ENCODE peak calls at places on chromosomes 16 and 17, in five cellular contexts. S is AG04450; N is keratinocyte; Z is effector memory CD4-positive, alpha-beta T cell; E is tibial nerve. R is an unnamed sample.

GRCh38 chr16:69397821-69398521 is 12.2 kb upstream of the TERF2 start:
- DNase-seq in S (no peak), E (no peak), Z (no peak), N (no peak), R (no peak)

GRCh38 chr16:28569011-28569410 is 15.3 kb downstream of the SGF29 start:
- DNase-seq in E (no peak), S (peak; percentile 26), N (no peak), Z (no peak), R (no peak)

GRCh38 chr16:81553814-81554675 is 109.4 kb downstream of the CMIP start:
- DNase-seq in N (no peak), Z (no peak), E (no peak), S (no peak), R (no peak)

GRCh38 chr17:6525111-6525510 is 31.2 kb downstream of the PITPNM3 start:
- DNase-seq in E (no peak), Z (no peak), N (no peak), S (no peak), R (no peak)

GRCh38 chr17:17493249-17493985 is 2.8 kb downstream of the RASD1 start:
- DNase-seq in S (no peak), E (no peak), N (no peak), Z (no peak), R (no peak)

GRCh38 chr16:12468552-12468951 is 335.1 kb downstream of the CPPED1 start:
- DNase-seq in N (no peak), S (no peak), E (no peak), Z (no peak), R (no peak)

GRCh38 chr16:87918314-87918713 is 18.0 kb downstream of the CA5A start:
- DNase-seq in Z (no peak), E (peak; percentile 32), N (no peak), S (no peak), R (no peak)

GRCh38 chr17:75753514-75754377 is 11.2 kb downstream of the GALK1 start:
- DNase-seq in E (no peak), Z (peak; percentile 47), S (no peak), N (no peak), R (no peak)

GRCh38 chr17:40992666-40993065 is 1.3 kb downstream of the KRTAP3-3 start:
- DNase-seq in N (no peak), E (no peak), S (no peak), Z (no peak), R (no peak)

GRCh38 chr16:89039756-89040155 is 53.9 kb upstream of the ACSF3 start:
- DNase-seq in S (no peak), N (no peak), E (no peak), Z (no peak), R (no peak)

GRCh38 chr16:53080345-53081031 is 25.7 kb downstream of the CHD9 start:
- DNase-seq in Z (no peak), N (peak; percentile 60), E (peak; percentile 57), S (peak; percentile 65), R (no peak)

GRCh38 chr17:72101526-72101925 is 19.3 kb upstream of the SOX9 start:
- DNase-seq in N (no peak), S (no peak), Z (no peak), E (no peak), R (no peak)

GRCh38 chr17:43931062-43931571 is 11.2 kb downstream of the PPY start:
- DNase-seq in S (no peak), Z (no peak), E (no peak), N (no peak), R (no peak)

GRCh38 chr17:4492762-4493561 is 5.7 kb upstream of the SPNS2 start:
- DNase-seq in S (no peak), Z (no peak), N (no peak), E (no peak), R (no peak)

GRCh38 chr16:19875900-19876299 is 8.7 kb downstream of the GPRC5B start:
- DNase-seq in E (no peak), N (no peak), S (no peak), Z (no peak), R (no peak)

GRCh38 chr16:30108059-30108855 is 5.1 kb downstream of the GDPD3 start:
- DNase-seq in E (no peak), Z (no peak), N (no peak), S (no peak), R (no peak)

GRCh38 chr16:87447323-87447722 is 45.5 kb downstream of the ZCCHC14 start:
- DNase-seq in S (peak; percentile 92), E (no peak), N (no peak), Z (no peak), R (no peak)

GRCh38 chr16:58345574-58346354 is 46.5 kb upstream of the GINS3 start:
- DNase-seq in N (no peak), Z (no peak), S (no peak), E (no peak), R (no peak)

GRCh38 chr17:44865921-44866320 is 18.2 kb downstream of the HIGD1B start:
- DNase-seq in Z (no peak), N (no peak), E (no peak), S (no peak), R (no peak)

GRCh38 chr16:89602273-89602951 is 11.0 kb upstream of the DPEP1 start:
- DNase-seq in N (no peak), E (no peak), Z (peak; percentile 47), S (peak; percentile 72), R (no peak)

GRCh38 chr16:31186176-31186575 is 6.2 kb downstream of the FUS start:
- DNase-seq in S (no peak), Z (no peak), E (no peak), N (no peak), R (no peak)

GRCh38 chr17:16930571-16931317 is 41.2 kb downstream of the TNFRSF13B start:
- DNase-seq in N (no peak), S (no peak), Z (no peak), E (no peak), R (no peak)

GRCh38 chr16:70267516-70267915 is 15.8 kb upstream of the EXOSC6 start:
- DNase-seq in S (no peak), N (no peak), Z (no peak), E (no peak), R (no peak)

GRCh38 chr17:65231662-65232335 is 94.6 kb downstream of the RGS9 start:
- DNase-seq in Z (peak; percentile 14), N (peak; percentile 45), S (peak; percentile 63), E (no peak), R (no peak)

GRCh38 chr17:15440347-15440746 is 27.1 kb downstream of the CDRT4 start:
- DNase-seq in E (no peak), N (no peak), Z (no peak), S (no peak), R (no peak)

GRCh38 chr17:66945451-66945850 is 19.1 kb upstream of the CACNG4 start:
- DNase-seq in N (no peak), S (no peak), Z (no peak), E (no peak), R (no peak)

GRCh38 chr17:30821751-30822723 is 2.5 kb downstream of the CRLF3 start:
- DNase-seq in E (no peak), Z (no peak), S (no peak), N (no peak), R (no peak)

GRCh38 chr16:67013238-67013822 is 15.6 kb upstream of the CBFB start:
- DNase-seq in S (no peak), Z (no peak), E (no peak), N (no peak), R (no peak)

GRCh38 chr17:21679256-21680146 is 12.8 kb upstream of the KCNJ18 start:
- DNase-seq in Z (no peak), S (no peak), E (no peak), N (no peak), R (no peak)

GRCh38 chr17:66964930-66965800 is 658 bp downstream of the CACNG4 start:
- DNase-seq in Z (no peak), N (no peak), S (no peak), E (no peak), R (no peak)

GRCh38 chr17:49980703-49981197 is 11.8 kb downstream of the DLX4 start:
- DNase-seq in N (peak; percentile 96), Z (no peak), S (no peak), E (no peak), R (no peak)

GRCh38 chr17:47254403-47254943 is 846 bp downstream of the ITGB3 start:
- DNase-seq in E (no peak), N (no peak), Z (no peak), S (no peak), R (no peak)

GRCh38 chr17:28189667-28190066 is 129.3 kb upstream of the TMEM97 start:
- DNase-seq in S (no peak), N (no peak), E (no peak), Z (no peak), R (no peak)

GRCh38 chr16:2365397-2365796 is 24.9 kb upstream of the ABCA3 start:
- DNase-seq in N (no peak), S (no peak), Z (no peak), E (no peak), R (no peak)

GRCh38 chr16:855471-855870 is 54.9 kb upstream of the GNG13 start:
- DNase-seq in Z (no peak), S (no peak), E (no peak), N (no peak), R (no peak)

GRCh38 chr16:852451-853185 is 52.1 kb upstream of the GNG13 start:
- DNase-seq in N (no peak), Z (no peak), E (no peak), S (no peak), R (no peak)

GRCh38 chr16:854808-855410 is 54.4 kb upstream of the GNG13 start:
- DNase-seq in E (no peak), S (no peak), Z (no peak), N (no peak), R (no peak)

GRCh38 chr16:853306-853705 is 52.8 kb upstream of the GNG13 start:
- DNase-seq in Z (no peak), E (no peak), S (no peak), N (no peak), R (no peak)

GRCh38 chr16:853981-854807 is 53.7 kb upstream of the GNG13 start:
- DNase-seq in N (no peak), Z (no peak), E (no peak), S (no peak), R (no peak)
- H3K9me3 ChIP-seq in N (peaks cover 24% of the 10 kb centered on the region), Z (no peaks in the 10 kb centered on the region), E (no peaks in the 10 kb centered on the region), S (peaks cover 88% of the 10 kb centered on the region), R (no peaks in the 10 kb centered on the region)

DNA sequence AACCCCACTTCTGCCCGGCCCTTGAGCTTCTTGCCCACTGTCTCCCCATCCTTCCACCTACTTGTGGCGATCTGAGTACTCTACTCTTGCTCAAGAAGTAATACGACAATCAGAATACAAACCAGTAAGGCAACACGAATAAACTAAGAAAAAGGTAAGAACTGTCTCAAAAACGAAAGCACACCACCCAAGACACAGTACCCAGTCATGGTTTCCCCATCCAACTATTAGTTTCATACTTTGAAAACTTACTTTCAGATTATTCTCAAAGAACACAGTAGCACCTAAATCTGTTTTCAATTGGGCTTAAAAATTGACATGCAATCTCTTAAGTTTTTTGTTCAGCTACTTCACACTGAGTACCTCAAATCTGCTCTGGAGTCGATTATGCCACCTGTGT is 13.9 kb downstream of the GINS2 start:
- DNase-seq in N (no peak), E (no peak), Z (no peak), S (no peak), R (no peak)
- H3K27ac ChIP-seq in N (no peak overlapping the region), E (peak overlapping the region; percentile 27), Z (no peak overlapping the region), S (no peak overlapping the region), R (no peak overlapping the region)

GRCh38 chr16:35575432-35575821 is 2116.0 kb downstream of the TP53TG3F start:
- DNase-seq in N (no peak), Z (no peak), E (no peak), S (no peak), R (no peak)
- H3K9me3 ChIP-seq in N (peaks cover 2% of the 10 kb centered on the region), Z (no peaks in the 10 kb centered on the region), E (no peaks in the 10 kb centered on the region), S (peaks cover 60% of the 10 kb centered on the region), R (no peaks in the 10 kb centered on the region)

GRCh38 chr17:2191227-2191626 is 112.4 kb downstream of the SMG6 start:
- DNase-seq in S (no peak), E (no peak), Z (no peak), N (no peak), R (no peak)
- H3K27ac ChIP-seq in S (no peak overlapping the region), E (peak overlapping the region; percentile 63), Z (no peak overlapping the region), N (no peak overlapping the region), R (no peak overlapping the region)